ENCODE peak calls at places on chromosome 6, in ten cellular contexts. H is thoracic aorta; Z is right cardiac atrium; J is spleen; D is neural progenitor cell; F is A549; P is IMR-90; G is astrocyte; S is CD4-positive, CD25-positive, alpha-beta regulatory T cell; O is lower lobe of right lung. V is an unnamed sample.

GRCh38 chr6:24802271-24803059 is 3.7 kb upstream of the ARMH2 start:
- DNase-seq in Z (no peak), O (no peak), H (no peak), D (no peak), G (no peak), F (no peak), J (no peak), S (no peak), P (peak; percentile 48), V (no peak)

GRCh38 chr6:129331450-129332138 is 378.4 kb downstream of the ARHGAP18 start:
- DNase-seq in H (no peak), J (no peak), P (peak; percentile 78), D (no peak), Z (no peak), F (no peak), G (peak; percentile 70), S (no peak), O (no peak), V (no peak)

GRCh38 chr6:49978332-49979226 is 9.2 kb upstream of the DEFB113 start:
- DNase-seq in G (no peak), H (no peak), Z (no peak), O (no peak), S (no peak), D (no peak), P (no peak), J (no peak), F (no peak), V (no peak)

GRCh38 chr6:168318579-168319278 is 848 bp downstream of the DACT2 start:
- DNase-seq in Z (no peak), D (peak; percentile 30), O (no peak), S (no peak), P (no peak), F (no peak), G (no peak), H (no peak), J (no peak), V (no peak)

GRCh38 chr6:41286544-41287346 is at the start of gene TREM1:
- DNase-seq in O (peak; percentile 79), J (peak; percentile 86), H (no peak), P (peak; percentile 51), S (no peak), G (no peak), Z (no peak), D (no peak), F (peak; percentile 13), V (no peak)

GRCh38 chr6:38387994-38388393 is 251.7 kb downstream of the BTBD9 start:
- DNase-seq in P (peak; percentile 63), D (no peak), F (no peak), Z (no peak), H (no peak), J (no peak), G (peak; percentile 51), S (no peak), O (no peak), V (no peak)

GRCh38 chr6:70819715-70820114 is 137.1 kb downstream of the B3GAT2 start:
- DNase-seq in J (no peak), F (no peak), Z (no peak), S (no peak), D (no peak), H (no peak), G (no peak), O (no peak), P (peak; percentile 32), V (no peak)

GRCh38 chr6:39876826-39877225 is 57.4 kb downstream of the MOCS1 start:
- DNase-seq in D (no peak), O (no peak), J (no peak), Z (no peak), S (no peak), F (no peak), G (no peak), H (no peak), P (no peak), V (no peak)

GRCh38 chr6:78487401-78487800 is 379.9 kb upstream of the IRAK1BP1 start:
- DNase-seq in O (no peak), S (no peak), D (no peak), Z (no peak), H (no peak), G (peak; percentile 46), P (peak; percentile 55), F (no peak), J (no peak), V (no peak)

GRCh38 chr6:108039681-108040080 is 34.9 kb downstream of the OSTM1 start:
- DNase-seq in P (no peak), D (no peak), O (no peak), J (no peak), S (no peak), F (no peak), G (no peak), H (no peak), Z (no peak), V (no peak)

GRCh38 chr6:116327803-116328527 is 42.8 kb upstream of the DSE start:
- DNase-seq in P (peak; percentile 10), J (no peak), Z (no peak), H (no peak), S (no peak), F (no peak), G (no peak), D (no peak), O (no peak), V (no peak)

DNA sequence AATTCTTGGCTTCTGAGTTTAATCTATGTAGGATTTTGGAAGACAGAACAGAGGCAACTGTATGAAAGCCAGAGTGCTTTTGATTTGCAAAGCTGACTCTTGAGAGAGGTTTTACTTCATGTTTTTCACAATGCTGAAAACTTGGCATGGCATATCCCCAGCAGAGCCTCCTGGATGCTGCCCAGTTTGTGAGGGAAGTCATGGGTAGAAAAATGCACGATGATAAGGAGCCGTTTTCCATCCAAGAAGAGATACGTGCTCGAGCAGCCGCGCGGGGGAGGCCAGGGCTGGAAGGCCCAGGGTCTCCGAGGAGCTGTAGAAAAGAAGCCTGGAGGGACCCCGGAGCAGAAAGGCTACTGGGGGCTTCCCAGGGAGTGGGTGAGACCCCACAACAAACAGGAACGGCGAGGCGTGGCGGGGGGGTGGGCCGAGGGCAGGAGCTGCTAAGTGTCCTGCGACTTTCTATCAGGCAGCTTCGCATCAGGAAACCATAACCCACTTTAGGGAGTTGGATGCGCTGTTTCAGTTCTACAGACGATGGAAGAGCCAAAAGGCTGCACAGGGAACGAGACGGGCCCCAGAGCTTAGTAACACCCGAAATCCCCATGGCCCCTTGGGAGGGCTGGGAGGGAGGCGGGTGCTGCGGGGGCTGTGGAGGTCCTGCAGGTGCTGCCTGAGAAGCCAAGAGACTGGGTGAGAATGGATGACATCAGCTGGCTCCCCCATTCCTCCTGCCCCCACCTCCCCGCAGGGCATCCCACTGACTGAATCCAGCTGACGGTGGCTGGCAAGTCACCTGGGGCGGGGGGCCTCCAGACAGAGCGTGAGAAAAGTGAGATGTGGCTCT is 36.4 kb downstream of the PNLDC1 start:
- DNase-seq in F (no peak), G (peak; percentile 12), D (no peak), S (no peak), Z (peak; percentile 88), O (peak; percentile 35), P (peak; percentile 17), J (no peak), H (no peak), V (peak; percentile 71)
- H3K4me1 ChIP-seq in F (no peaks in the 10 kb centered on the region), G (no peaks in the 10 kb centered on the region), D (no peaks in the 10 kb centered on the region), S (no peaks in the 10 kb centered on the region), Z (no peaks in the 10 kb centered on the region), O (no peaks in the 10 kb centered on the region), P (no peaks in the 10 kb centered on the region), J (no peaks in the 10 kb centered on the region), H (peaks cover 24% of the 10 kb centered on the region), V (peaks cover 24% of the 10 kb centered on the region)

DNA sequence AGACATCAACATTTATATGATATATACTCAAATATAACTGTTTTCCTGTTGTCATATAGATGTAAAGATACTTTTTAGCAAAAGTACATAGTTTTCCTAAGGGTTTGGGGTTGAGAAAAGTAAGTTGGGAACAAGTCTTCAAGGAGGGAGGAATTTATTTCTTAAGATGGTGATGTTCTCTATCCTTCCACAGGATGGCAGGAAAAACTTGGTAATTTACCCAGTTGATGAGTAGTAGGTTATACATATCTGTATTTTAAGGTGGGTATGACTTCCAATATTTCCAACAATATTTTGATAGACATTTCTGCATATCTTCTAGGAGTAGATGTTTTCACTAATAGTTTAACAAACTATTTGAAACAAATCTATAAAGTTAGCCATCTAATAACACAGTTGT is 254.4 kb downstream of the RIMS1 start:
- DNase-seq in H (no peak), G (no peak), J (no peak), D (no peak), Z (no peak), P (peak; percentile 38), F (no peak), S (no peak), O (no peak), V (no peak)
- H3K27ac ChIP-seq in H (no peak overlapping the region), G (no peak overlapping the region), J (no peak overlapping the region), D (no peak overlapping the region), Z (no peak overlapping the region), P (no peak overlapping the region), F (no peak overlapping the region), S (no peak overlapping the region), O (no peak overlapping the region), V (no peak overlapping the region)

GRCh38 chr6:53829698-53830221 is 35.0 kb downstream of the LRRC1 start:
- DNase-seq in S (no peak), H (no peak), O (no peak), J (no peak), G (no peak), D (no peak), F (no peak), P (no peak), Z (no peak), V (no peak)

GRCh38 chr6:53828215-53828614 is 33.4 kb downstream of the LRRC1 start:
- DNase-seq in H (no peak), S (no peak), G (no peak), P (no peak), J (no peak), D (no peak), O (no peak), Z (peak; percentile 63), F (no peak), V (no peak)

GRCh38 chr6:53825514-53826321 is 30.9 kb downstream of the LRRC1 start:
- DNase-seq in F (no peak), D (no peak), S (no peak), Z (no peak), P (no peak), J (no peak), O (no peak), H (no peak), G (no peak), V (no peak)

GRCh38 chr6:53828971-53829697 is 34.3 kb downstream of the LRRC1 start:
- DNase-seq in S (no peak), H (no peak), D (no peak), O (no peak), P (no peak), F (no peak), J (no peak), G (no peak), Z (no peak), V (no peak)

GRCh38 chr6:53827485-53827884 is 32.7 kb downstream of the LRRC1 start:
- DNase-seq in D (no peak), O (no peak), G (no peak), J (no peak), P (no peak), S (no peak), F (no peak), H (no peak), Z (no peak), V (no peak)
- H3K4me1 ChIP-seq in D (peaks cover 13% of the 10 kb centered on the region), O (no peaks in the 10 kb centered on the region), G (no peaks in the 10 kb centered on the region), J (no peaks in the 10 kb centered on the region), P (peaks cover 17% of the 10 kb centered on the region), S (no peaks in the 10 kb centered on the region), F (peaks cover 5% of the 10 kb centered on the region), H (peaks cover 88% of the 10 kb centered on the region), Z (peaks cover 6% of the 10 kb centered on the region), V (no peaks in the 10 kb centered on the region)

DNA sequence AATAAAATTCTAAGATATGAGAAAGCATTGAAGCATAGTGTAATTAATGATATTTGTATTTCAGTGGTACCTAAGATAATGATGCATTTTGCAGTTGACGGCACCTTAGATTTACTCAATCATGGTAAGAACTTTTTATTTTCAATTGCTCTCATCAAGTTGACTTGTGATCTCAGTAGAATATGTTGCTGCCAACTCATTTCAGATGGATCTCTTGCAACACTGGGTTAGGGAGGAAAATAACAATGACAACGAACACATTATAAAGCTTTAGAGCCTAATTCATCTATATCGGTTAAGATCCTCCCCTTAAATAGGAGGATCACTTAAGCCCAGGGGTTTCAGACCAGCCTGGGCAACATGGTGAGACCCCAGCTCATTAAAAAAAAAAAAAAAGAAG is 18.1 kb upstream of the TBC1D22B start:
- DNase-seq in J (no peak), H (no peak), Z (no peak), P (peak; percentile 66), F (no peak), S (no peak), O (no peak), G (peak; percentile 60), D (no peak), V (no peak)
- H3K27ac ChIP-seq in J (no peak overlapping the region), H (peak overlapping the region; percentile 89), Z (peak overlapping the region; percentile 55), P (peak overlapping the region; percentile 69), F (peak overlapping the region; percentile 88), S (no peak overlapping the region), O (peak overlapping the region; percentile 40), G (peak overlapping the region; percentile 100), D (no peak overlapping the region), V (peak overlapping the region; percentile 74)